ENCODE peak calls at places on chromosomes 11 and 22, in seven cellular contexts. One of them, this sample, is unnamed.

GRCh38 chr22:47071812-47072641 is 309.6 kb downstream of the TBC1D22A start:
- DNase-seq in neural progenitor cell: no peak
- DNase-seq in fibroblast of lung: no peak
- DNase-seq in HCT116: no peak
- DNase-seq in MM.1S: no peak
- DNase-seq in mammary epithelial cell: no peak
- DNase-seq in GM23248: no peak
- DNase-seq in this sample: no peak

GRCh38 chr11:82932564-82932963 is 31.0 kb downstream of the DDIAS start:
- DNase-seq in GM23248: no peak
- DNase-seq in HCT116: no peak
- DNase-seq in neural progenitor cell: no peak
- DNase-seq in mammary epithelial cell: no peak
- DNase-seq in fibroblast of lung: no peak
- DNase-seq in MM.1S: no peak
- DNase-seq in this sample: no peak

GRCh38 chr11:72441647-72442267 is 7.4 kb upstream of the CLPB start:
- DNase-seq in MM.1S: no peak
- DNase-seq in HCT116: no peak
- DNase-seq in fibroblast of lung: peak
- DNase-seq in neural progenitor cell: no peak
- DNase-seq in GM23248: peak
- DNase-seq in mammary epithelial cell: no peak
- DNase-seq in this sample: no peak

GRCh38 chr11:73187854-73188253 is 30.2 kb upstream of the P2RY2 start:
- DNase-seq in MM.1S: no peak
- DNase-seq in GM23248: no peak
- DNase-seq in HCT116: no peak
- DNase-seq in fibroblast of lung: no peak
- DNase-seq in neural progenitor cell: no peak
- DNase-seq in mammary epithelial cell: peak
- DNase-seq in this sample: no peak

GRCh38 chr22:21014202-21015050 is 539 bp upstream of the P2RX6 start:
- DNase-seq in neural progenitor cell: peak
- DNase-seq in GM23248: peak
- DNase-seq in fibroblast of lung: peak
- DNase-seq in HCT116: peak
- DNase-seq in mammary epithelial cell: peak
- DNase-seq in MM.1S: peak
- DNase-seq in this sample: no peak

GRCh38 chr22:47612136-47612910 is 849.9 kb downstream of the TBC1D22A start:
- DNase-seq in neural progenitor cell: no peak
- DNase-seq in mammary epithelial cell: no peak
- DNase-seq in MM.1S: no peak
- DNase-seq in GM23248: no peak
- DNase-seq in HCT116: no peak
- DNase-seq in fibroblast of lung: no peak
- DNase-seq in this sample: no peak

GRCh38 chr11:77092382-77092781 is 10.3 kb upstream of the OMP start:
- DNase-seq in mammary epithelial cell: no peak
- DNase-seq in MM.1S: no peak
- DNase-seq in GM23248: no peak
- DNase-seq in HCT116: no peak
- DNase-seq in fibroblast of lung: no peak
- DNase-seq in neural progenitor cell: no peak
- DNase-seq in this sample: no peak

GRCh38 chr11:22671751-22672150 is 5.3 kb downstream of the GAS2 start:
- DNase-seq in mammary epithelial cell: no peak
- DNase-seq in MM.1S: peak
- DNase-seq in HCT116: no peak
- DNase-seq in neural progenitor cell: no peak
- DNase-seq in GM23248: peak
- DNase-seq in fibroblast of lung: peak
- DNase-seq in this sample: peak

DNA sequence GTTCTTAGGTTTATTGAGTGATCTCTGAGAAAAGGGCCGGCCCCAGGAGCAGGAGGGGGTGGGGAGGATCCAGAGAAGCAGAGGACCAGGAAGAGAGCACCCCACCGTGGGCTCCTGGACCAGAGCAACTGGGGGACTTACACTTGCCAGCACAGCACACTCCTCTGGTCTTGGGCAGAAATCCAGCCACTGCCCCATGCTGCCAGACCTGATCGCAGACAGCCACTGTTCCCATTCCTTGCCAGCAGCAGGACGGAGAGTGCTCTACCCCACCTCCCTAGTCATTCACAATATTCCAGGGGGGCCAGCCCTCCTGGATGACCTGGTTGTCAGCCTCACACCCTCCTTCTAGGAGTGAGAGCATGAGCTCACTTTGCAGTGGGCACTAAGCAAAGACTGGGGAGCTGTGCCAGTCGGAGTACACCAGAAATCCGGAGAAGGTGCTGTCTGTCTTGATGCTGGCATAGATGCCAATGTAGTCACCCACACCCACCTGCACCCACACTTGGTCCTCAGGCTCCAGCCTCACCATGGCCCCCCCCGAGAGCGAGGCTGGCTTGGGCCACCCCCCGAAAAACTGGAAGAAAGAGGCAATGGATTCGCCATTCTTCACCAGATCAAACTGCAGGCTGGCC is 1.6 kb downstream of the C1QTNF5 start:
- DNase-seq in fibroblast of lung: no peak
- DNase-seq in mammary epithelial cell: no peak
- DNase-seq in GM23248: no peak
- DNase-seq in MM.1S: no peak
- DNase-seq in neural progenitor cell: no peak
- DNase-seq in HCT116: no peak
- DNase-seq in this sample: no peak
- TF ChIP-seq EZH2 in fibroblast of lung: no peak
- TF ChIP-seq EZH2 in mammary epithelial cell: no peak
- TF ChIP-seq EZH2 in GM23248: no peak
- TF ChIP-seq EZH2 in MM.1S: no peak
- TF ChIP-seq EZH2 in neural progenitor cell: no peak
- TF ChIP-seq EZH2 in HCT116: no peak
- TF ChIP-seq EZH2 in this sample: no peak

GRCh38 chr11:1258401-1259075 is 35.7 kb downstream of the MUC5B start:
- DNase-seq in fibroblast of lung: no peak
- DNase-seq in mammary epithelial cell: no peak
- DNase-seq in HCT116: no peak
- DNase-seq in GM23248: peak
- DNase-seq in MM.1S: no peak
- DNase-seq in neural progenitor cell: no peak
- DNase-seq in this sample: no peak

GRCh38 chr11:1260023-1260501 is 37.2 kb downstream of the MUC5B start:
- DNase-seq in neural progenitor cell: no peak
- DNase-seq in GM23248: peak
- DNase-seq in HCT116: peak
- DNase-seq in mammary epithelial cell: no peak
- DNase-seq in MM.1S: no peak
- DNase-seq in fibroblast of lung: no peak
- DNase-seq in this sample: peak

GRCh38 chr11:1257916-1258315 is 35.0 kb downstream of the MUC5B start:
- DNase-seq in HCT116: no peak
- DNase-seq in neural progenitor cell: no peak
- DNase-seq in mammary epithelial cell: no peak
- DNase-seq in MM.1S: no peak
- DNase-seq in GM23248: no peak
- DNase-seq in fibroblast of lung: no peak
- DNase-seq in this sample: no peak

GRCh38 chr11:1259561-1259960 is 36.7 kb downstream of the MUC5B start:
- DNase-seq in mammary epithelial cell: no peak
- DNase-seq in neural progenitor cell: no peak
- DNase-seq in HCT116: no peak
- DNase-seq in fibroblast of lung: no peak
- DNase-seq in MM.1S: no peak
- DNase-seq in GM23248: no peak
- DNase-seq in this sample: no peak

DNA sequence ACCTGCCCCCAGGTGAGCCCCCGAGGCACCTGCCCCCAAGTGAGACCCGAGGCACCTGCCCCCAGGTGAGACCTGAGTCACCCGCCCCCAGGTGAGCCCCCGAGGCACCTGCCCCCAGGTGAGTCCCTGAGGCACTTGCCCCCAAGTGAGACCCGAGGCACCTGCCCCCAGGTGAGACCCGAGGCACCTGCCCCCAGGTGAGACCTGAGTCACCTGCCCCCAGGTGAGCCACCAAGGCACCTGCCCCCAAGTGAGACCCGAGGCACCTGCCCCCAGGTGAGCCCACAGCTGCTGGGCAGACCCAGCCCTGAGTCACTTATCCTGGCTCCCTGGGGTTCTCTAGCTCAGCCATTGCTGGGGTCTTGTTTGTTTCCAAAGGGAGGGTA is 36.2 kb downstream of the MUC5B start:
- DNase-seq in GM23248: peak
- DNase-seq in mammary epithelial cell: no peak
- DNase-seq in MM.1S: no peak
- DNase-seq in fibroblast of lung: no peak
- DNase-seq in HCT116: no peak
- DNase-seq in neural progenitor cell: no peak
- DNase-seq in this sample: no peak
- H3K9ac ChIP-seq in GM23248: no peak
- H3K9ac ChIP-seq in mammary epithelial cell: no peak
- H3K9ac ChIP-seq in MM.1S: no peak
- H3K9ac ChIP-seq in fibroblast of lung: no peak
- H3K9ac ChIP-seq in HCT116: no peak
- H3K9ac ChIP-seq in neural progenitor cell: no peak
- H3K9ac ChIP-seq in this sample: no peak

DNA sequence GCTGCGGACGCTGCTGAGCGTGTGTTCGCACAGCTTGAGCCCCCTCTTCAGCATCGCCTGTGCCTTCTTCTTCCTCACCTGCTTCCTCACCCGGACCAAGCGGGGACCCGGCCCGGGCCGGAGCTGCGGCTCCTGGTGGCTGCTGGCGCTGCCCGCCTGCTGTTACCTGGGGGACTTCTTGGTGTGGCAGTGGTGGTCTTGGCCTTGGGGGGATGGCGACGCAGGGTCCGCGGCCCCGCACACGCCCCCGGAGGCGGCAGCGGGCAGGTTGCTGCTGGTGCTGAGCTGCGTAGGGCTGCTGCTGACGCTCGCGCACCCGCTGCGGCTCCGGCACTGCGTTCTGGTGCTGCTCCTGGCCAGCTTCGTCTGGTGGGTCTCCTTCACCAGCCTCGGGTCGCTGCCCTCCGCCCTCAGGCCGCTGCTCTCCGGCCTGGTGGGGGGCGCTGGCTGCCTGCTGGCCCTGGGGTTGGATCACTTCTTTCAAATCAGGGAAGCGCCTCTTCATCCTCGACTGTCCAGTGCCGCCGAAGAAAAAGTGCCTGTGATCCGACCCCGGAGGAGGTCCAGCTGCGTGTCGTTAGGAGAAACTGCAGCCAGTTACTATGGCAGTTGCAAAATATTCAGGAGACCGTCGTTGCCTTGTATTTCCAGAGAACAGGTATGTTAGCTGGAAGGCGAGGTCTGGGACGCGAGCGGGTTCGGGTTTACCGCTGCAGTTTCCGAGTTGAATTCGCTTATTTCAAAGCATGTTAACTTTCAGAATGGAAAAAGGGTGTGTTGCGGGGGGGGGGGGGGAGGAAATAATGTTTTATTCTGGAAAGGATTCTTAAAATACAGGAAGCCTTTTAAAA is 1.0 kb downstream of the PDE3B start:
- DNase-seq in neural progenitor cell: peak
- DNase-seq in MM.1S: peak
- DNase-seq in fibroblast of lung: peak
- DNase-seq in HCT116: peak
- DNase-seq in GM23248: peak
- DNase-seq in mammary epithelial cell: peak
- DNase-seq in this sample: no peak
- TF ChIP-seq EZH2 in neural progenitor cell: peak
- TF ChIP-seq EZH2 in MM.1S: no peak
- TF ChIP-seq EZH2 in fibroblast of lung: no peak
- TF ChIP-seq EZH2 in HCT116: no peak
- TF ChIP-seq EZH2 in GM23248: no peak
- TF ChIP-seq EZH2 in mammary epithelial cell: peak
- TF ChIP-seq EZH2 in this sample: peak

DNA sequence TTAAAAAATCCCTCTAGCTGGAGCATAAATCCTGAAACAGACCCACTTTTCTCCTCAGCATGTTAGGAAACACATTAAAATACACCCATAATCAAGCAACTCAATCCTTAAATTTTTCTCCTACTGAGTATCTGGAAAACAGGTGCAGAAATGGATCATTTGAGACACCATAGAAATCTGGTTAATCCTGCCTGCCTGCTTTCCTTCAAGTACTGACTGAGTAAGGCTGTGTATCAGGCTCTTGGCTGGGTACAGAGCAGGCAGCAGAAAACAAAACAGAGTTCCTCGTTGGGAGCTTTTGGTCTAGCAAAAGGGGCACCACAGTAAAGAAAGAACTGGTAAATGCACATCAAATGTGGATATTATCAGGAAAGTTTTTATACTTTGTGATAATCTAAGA is 1.9 kb downstream of the KCNQ1OT1 start:
- DNase-seq in GM23248: peak
- DNase-seq in HCT116: no peak
- DNase-seq in MM.1S: no peak
- DNase-seq in mammary epithelial cell: peak
- DNase-seq in neural progenitor cell: no peak
- DNase-seq in fibroblast of lung: no peak
- DNase-seq in this sample: peak
- H3K9ac ChIP-seq in GM23248: peak
- H3K9ac ChIP-seq in HCT116: no peak
- H3K9ac ChIP-seq in MM.1S: no peak
- H3K9ac ChIP-seq in mammary epithelial cell: no peak
- H3K9ac ChIP-seq in neural progenitor cell: no peak
- H3K9ac ChIP-seq in fibroblast of lung: no peak
- H3K9ac ChIP-seq in this sample: no peak

GRCh38 chr11:71311176-71311925 is 59.0 kb upstream of the SHANK2 start:
- DNase-seq in fibroblast of lung: no peak
- DNase-seq in mammary epithelial cell: no peak
- DNase-seq in neural progenitor cell: no peak
- DNase-seq in GM23248: no peak
- DNase-seq in HCT116: no peak
- DNase-seq in MM.1S: no peak
- DNase-seq in this sample: no peak
- TF ChIP-seq EZH2 in fibroblast of lung: no peak
- TF ChIP-seq EZH2 in mammary epithelial cell: no peak
- TF ChIP-seq EZH2 in neural progenitor cell: no peak
- TF ChIP-seq EZH2 in GM23248: no peak
- TF ChIP-seq EZH2 in HCT116: no peak
- TF ChIP-seq EZH2 in MM.1S: no peak
- TF ChIP-seq EZH2 in this sample: no peak

GRCh38 chr22:28398355-28398754 is 281.3 kb downstream of the TTC28 start:
- DNase-seq in neural progenitor cell: no peak
- DNase-seq in MM.1S: no peak
- DNase-seq in HCT116: no peak
- DNase-seq in GM23248: no peak
- DNase-seq in mammary epithelial cell: no peak
- DNase-seq in fibroblast of lung: no peak
- DNase-seq in this sample: no peak

GRCh38 chr22:28395920-28396447 is 283.7 kb downstream of the TTC28 start:
- DNase-seq in neural progenitor cell: no peak
- DNase-seq in HCT116: no peak
- DNase-seq in mammary epithelial cell: no peak
- DNase-seq in MM.1S: no peak
- DNase-seq in GM23248: peak
- DNase-seq in fibroblast of lung: peak
- DNase-seq in this sample: peak

GRCh38 chr22:28395520-28395919 is 284.1 kb downstream of the TTC28 start:
- DNase-seq in GM23248: no peak
- DNase-seq in MM.1S: no peak
- DNase-seq in mammary epithelial cell: no peak
- DNase-seq in fibroblast of lung: no peak
- DNase-seq in neural progenitor cell: no peak
- DNase-seq in HCT116: no peak
- DNase-seq in this sample: no peak

GRCh38 chr22:28397324-28397723 is 282.3 kb downstream of the TTC28 start:
- DNase-seq in MM.1S: no peak
- DNase-seq in neural progenitor cell: no peak
- DNase-seq in HCT116: no peak
- DNase-seq in mammary epithelial cell: no peak
- DNase-seq in fibroblast of lung: no peak
- DNase-seq in GM23248: no peak
- DNase-seq in this sample: no peak

GRCh38 chr22:28394711-28395110 is 284.9 kb downstream of the TTC28 start:
- DNase-seq in MM.1S: no peak
- DNase-seq in HCT116: no peak
- DNase-seq in mammary epithelial cell: no peak
- DNase-seq in fibroblast of lung: no peak
- DNase-seq in GM23248: no peak
- DNase-seq in neural progenitor cell: no peak
- DNase-seq in this sample: no peak
- H3K9ac ChIP-seq in MM.1S: no peak
- H3K9ac ChIP-seq in HCT116: no peak
- H3K9ac ChIP-seq in mammary epithelial cell: no peak
- H3K9ac ChIP-seq in fibroblast of lung: no peak
- H3K9ac ChIP-seq in GM23248: no peak
- H3K9ac ChIP-seq in neural progenitor cell: no peak
- H3K9ac ChIP-seq in this sample: no peak